ENCODE peak calls at places on chromosomes 11 and 22, in six cellular contexts. X, K, M, L, N and T are unnamed samples.

GRCh38 chr11:91783173-91783572 is 441.4 kb upstream of the FAT3 start:
- DNase-seq in N (no peak), M (no peak), K (no peak), X (no peak), L (no peak), T (no peak)

GRCh38 chr22:29994027-29994715 is 86.1 kb upstream of the HORMAD2 start:
- DNase-seq in M (no peak), X (no peak), L (peak), N (no peak), K (no peak), T (no peak)

GRCh38 chr11:1838077-1838425 is 730 bp upstream of the TNNI2 start:
- DNase-seq in K (no peak), N (no peak), L (no peak), M (no peak), X (no peak), T (no peak)

GRCh38 chr11:78354741-78355705 is 62.6 kb downstream of the GAB2 start:
- DNase-seq in N (no peak), X (no peak), L (no peak), K (no peak), M (no peak), T (no peak)

GRCh38 chr22:46424496-46424895 is 89.0 kb downstream of the TRMU start:
- DNase-seq in L (no peak), M (no peak), K (no peak), N (no peak), X (no peak), T (no peak)

GRCh38 chr11:2431395-2431794 is 12.9 kb downstream of the TRPM5 start:
- DNase-seq in N (no peak), X (no peak), L (no peak), M (no peak), K (no peak), T (no peak)

GRCh38 chr11:9789919-9790318 is 126.0 kb downstream of the SWAP70 start:
- DNase-seq in M (no peak), X (no peak), K (no peak), L (no peak), N (no peak), T (no peak)

GRCh38 chr22:33848251-33848650 is 72.0 kb downstream of the LARGE1 start:
- DNase-seq in K (no peak), N (no peak), L (no peak), M (no peak), X (no peak), T (no peak)

GRCh38 chr22:49333206-49333605 is 494.5 kb downstream of the BRD1 start:
- DNase-seq in X (peak), N (no peak), M (no peak), L (no peak), K (no peak), T (no peak)

GRCh38 chr11:68347841-68348240 is 35.5 kb downstream of the LRP5 start:
- DNase-seq in K (no peak), L (no peak), X (no peak), N (no peak), M (no peak), T (no peak)

GRCh38 chr11:67507242-67507890 is 596 bp downstream of the CDK2AP2 start:
- DNase-seq in N (no peak), M (no peak), K (peak), X (peak), L (peak), T (peak)

GRCh38 chr22:48898524-48899377 is 928.9 kb downstream of the BRD1 start:
- DNase-seq in M (no peak), L (no peak), K (no peak), N (peak), X (no peak), T (peak)

GRCh38 chr11:109756951-109757350 is 335.0 kb downstream of the C11orf87 start:
- DNase-seq in L (no peak), M (no peak), N (no peak), K (no peak), X (no peak), T (no peak)

GRCh38 chr11:86740628-86741488 is 59.5 kb upstream of the PRSS23 start:
- DNase-seq in K (peak), M (no peak), X (no peak), N (no peak), L (peak), T (peak)

GRCh38 chr22:43853328-43853931 is 8.9 kb downstream of the SULT4A1 start:
- DNase-seq in K (no peak), X (no peak), M (no peak), N (peak), L (no peak), T (peak)

GRCh38 chr11:66007201-66007634 is 4.6 kb upstream of the CST6 start:
- DNase-seq in K (peak), X (no peak), N (no peak), L (no peak), M (no peak), T (no peak)

GRCh38 chr22:46124383-46125144 is 25.8 kb upstream of the PPARA start:
- DNase-seq in L (no peak), K (no peak), X (no peak), M (no peak), N (no peak), T (no peak)

GRCh38 chr22:19527861-19528417 is 3.7 kb upstream of the CLDN5 start:
- DNase-seq in N (peak), L (peak), K (no peak), M (no peak), X (no peak), T (no peak)

GRCh38 chr22:49210606-49211005 is 617.1 kb downstream of the BRD1 start:
- DNase-seq in X (no peak), M (no peak), K (no peak), N (peak), L (no peak), T (peak)

GRCh38 chr11:63761173-63761572 is 7.4 kb downstream of the ZFTA start:
- DNase-seq in X (no peak), K (no peak), M (no peak), L (no peak), N (no peak), T (no peak)

GRCh38 chr11:63763506-63764200 is 4.9 kb downstream of the ZFTA start:
- DNase-seq in L (no peak), K (no peak), N (no peak), M (no peak), X (no peak), T (peak)

GRCh38 chr11:63762662-63763505 is 5.7 kb downstream of the ZFTA start:
- DNase-seq in X (no peak), L (no peak), K (no peak), M (no peak), N (no peak), T (peak)

GRCh38 chr11:63760487-63761079 is 8.0 kb downstream of the ZFTA start:
- DNase-seq in L (no peak), K (no peak), N (no peak), M (no peak), X (no peak), T (no peak)

DNA sequence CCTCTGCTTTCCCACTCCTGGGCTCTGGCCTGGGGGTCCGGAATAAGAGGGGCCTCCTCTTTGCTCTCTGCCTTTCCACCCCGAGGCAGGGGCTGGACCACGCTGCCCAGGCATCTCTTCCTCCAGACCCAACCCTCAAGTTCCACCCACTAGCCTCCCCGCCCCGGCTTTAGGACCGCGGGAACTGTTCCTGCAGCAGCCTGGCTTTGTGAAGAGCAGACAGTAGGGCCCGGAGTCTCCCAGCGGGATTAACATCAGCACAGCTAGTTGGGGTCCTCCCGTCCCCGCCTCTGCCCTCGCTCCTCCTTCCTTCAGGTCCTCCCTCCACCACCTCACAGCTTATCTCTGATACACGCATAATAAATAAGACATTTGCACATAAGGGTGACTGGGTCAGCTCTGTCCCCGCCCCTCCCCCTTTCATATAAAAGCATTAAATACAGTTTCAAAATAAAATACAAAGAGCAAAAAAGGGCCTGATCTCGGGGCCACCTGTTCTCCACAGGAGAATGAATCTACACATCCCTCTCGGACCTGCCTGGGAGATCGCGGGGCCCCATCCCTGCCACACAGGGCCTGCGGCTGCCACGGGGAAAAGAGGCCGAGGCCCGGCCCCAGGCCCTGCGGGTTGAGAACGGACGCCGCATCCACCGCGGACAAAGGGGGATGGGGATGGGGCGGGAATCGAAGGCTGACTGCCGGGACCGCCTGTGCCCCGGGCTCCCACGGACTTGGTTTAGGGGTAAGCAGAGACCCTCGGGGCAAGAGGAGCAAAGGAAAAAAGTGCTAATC is 6.5 kb downstream of the ZFTA start:
- DNase-seq in M (no peak), K (no peak), N (no peak), X (no peak), L (no peak), T (no peak)
- H3K4me3 ChIP-seq in M (no peak), K (peak), N (peak), X (no peak), L (no peak), T (peak)

DNA sequence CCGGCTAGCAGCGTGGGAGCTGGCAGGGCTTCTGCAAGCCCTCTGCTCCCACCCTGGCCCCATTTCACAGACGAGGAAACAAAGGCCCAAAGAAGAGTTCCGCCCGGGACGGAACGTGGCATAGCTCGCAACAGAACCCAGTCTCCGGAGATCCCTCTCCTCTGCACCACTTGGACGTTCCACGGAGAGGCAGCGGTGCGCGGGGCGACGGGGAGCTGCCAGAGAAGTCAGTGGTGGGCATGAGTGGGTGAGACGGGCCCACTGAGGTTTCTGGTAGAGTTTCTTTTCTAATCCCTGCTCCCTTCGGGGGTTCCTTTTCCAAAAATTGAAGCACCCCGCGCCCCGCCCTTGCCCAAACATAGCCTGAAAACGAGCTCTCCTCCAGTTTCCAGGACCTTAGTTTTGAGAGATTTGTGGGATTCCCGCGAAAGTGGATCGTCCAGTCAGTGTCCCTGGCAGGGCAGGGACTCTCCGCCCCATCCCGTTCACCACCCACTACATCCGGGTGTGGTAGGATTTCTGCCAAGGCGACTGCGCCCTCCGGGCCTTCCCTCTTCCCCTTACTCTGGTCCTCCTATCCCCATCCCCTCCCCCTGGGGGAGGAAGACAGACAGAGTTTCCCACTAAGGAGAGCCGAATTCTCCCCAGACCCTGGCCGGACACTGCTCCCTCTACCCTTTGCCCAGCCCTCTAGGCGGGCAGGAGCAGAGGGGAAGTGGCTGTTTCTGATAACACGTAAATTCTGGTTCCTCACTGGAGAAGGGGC is 764 bp upstream of the NECTIN1 start:
- DNase-seq in K (peak), L (peak), N (no peak), M (no peak), X (no peak), T (peak)
- TF ChIP-seq CTCF in K (no peak), L (no peak), N (no peak), M (peak), X (peak), T (no peak)

GRCh38 chr11:111978028-111978771 is 41.1 kb downstream of the DIXDC1 start:
- DNase-seq in K (peak), N (no peak), L (peak), M (no peak), X (no peak), T (peak)
- H3K4me3 ChIP-seq in K (peak), N (peak), L (peak), M (no peak), X (no peak), T (peak)

GRCh38 chr11:69947772-69948255 is 128.6 kb upstream of the FGF3 start:
- DNase-seq in N (no peak), L (no peak), K (no peak), M (no peak), X (no peak), T (no peak)

GRCh38 chr11:69949327-69949726 is 128.8 kb upstream of the ANO1 start:
- DNase-seq in K (no peak), L (peak), X (no peak), M (no peak), N (no peak), T (no peak)

GRCh38 chr11:69947059-69947771 is 128.0 kb upstream of the FGF3 start:
- DNase-seq in K (no peak), L (no peak), M (no peak), X (no peak), N (no peak), T (no peak)

GRCh38 chr11:69950120-69950519 is 128.0 kb upstream of the ANO1 start:
- DNase-seq in K (peak), X (no peak), L (no peak), M (peak), N (no peak), T (no peak)

GRCh38 chr11:69948256-69949141 is 129.3 kb upstream of the FGF3 start:
- DNase-seq in X (no peak), N (no peak), K (no peak), L (peak), M (no peak), T (no peak)
- TF ChIP-seq CTCF in X (peak), N (no peak), K (no peak), L (peak), M (no peak), T (peak)

GRCh38 chr11:70650075-70650909 is 252.0 kb downstream of the CTTN start:
- DNase-seq in N (no peak), M (peak), L (peak), K (peak), X (peak), T (peak)
- H3K4me3 ChIP-seq in N (no peak), M (no peak), L (no peak), K (no peak), X (no peak), T (no peak)